ENCODE peak calls at places on chromosomes 2 and 18, in ten cellular contexts. D, H, M, L, U, E, R, C, O and V are unnamed samples.
A peak's percentile ranks its signal among the peaks of the same experiment; 100 is the strongest.

GRCh38 chr2:45172993-45173392 is 163.7 kb upstream of the SIX2 start:
- DNase-seq in L (no peak), U (no peak), O (no peak), E (peak; percentile 21), H (no peak), M (no peak), D (no peak), C (no peak), R (peak; percentile 17), V (no peak)

GRCh38 chr2:240972636-240973521 is 25.5 kb upstream of the SNED1 start:
- DNase-seq in C (no peak), O (peak; percentile 14), R (peak; percentile 18), H (no peak), M (no peak), L (no peak), U (no peak), D (no peak), E (peak; percentile 86), V (no peak)

GRCh38 chr18:70659026-70659726 is 370.3 kb downstream of the SOCS6 start:
- DNase-seq in U (no peak), L (no peak), E (peak; percentile 42), M (peak; percentile 7), R (no peak), O (no peak), H (no peak), C (no peak), D (no peak), V (peak; percentile 34)

GRCh38 chr2:22110244-22110651 is 986.5 kb downstream of the TDRD15 start:
- DNase-seq in C (no peak), D (no peak), O (no peak), M (no peak), U (no peak), L (peak; percentile 1), R (no peak), E (no peak), H (no peak), V (no peak)

GRCh38 chr18:26504831-26505230 is 43.5 kb downstream of the KCTD1 start:
- DNase-seq in L (no peak), D (no peak), R (no peak), U (no peak), H (no peak), C (no peak), M (no peak), E (no peak), O (no peak), V (no peak)

GRCh38 chr2:204321910-204322765 is 223.1 kb upstream of the PARD3B start:
- DNase-seq in L (peak; percentile 18), D (no peak), R (peak; percentile 4), E (peak; percentile 25), M (peak; percentile 62), O (peak; percentile 27), H (no peak), U (no peak), C (no peak), V (no peak)

GRCh38 chr2:148756292-148756975 is 111.9 kb downstream of the EPC2 start:
- DNase-seq in C (no peak), O (peak; percentile 25), H (no peak), R (peak; percentile 90), U (peak; percentile 50), L (peak; percentile 46), D (no peak), E (peak; percentile 81), M (peak; percentile 92), V (no peak)

GRCh38 chr2:59256290-59256689 is 1015.2 kb upstream of the FANCL start:
- DNase-seq in O (no peak), C (no peak), R (no peak), M (no peak), L (no peak), U (no peak), H (no peak), D (no peak), E (no peak), V (no peak)

GRCh38 chr2:222364280-222364895 is 60.0 kb upstream of the SGPP2 start:
- DNase-seq in H (no peak), M (no peak), O (peak; percentile 35), U (no peak), R (peak; percentile 49), D (no peak), E (peak; percentile 19), C (no peak), L (no peak), V (no peak)

GRCh38 chr18:54845788-54846187 is 17.5 kb downstream of the RAB27B start:
- DNase-seq in C (no peak), D (no peak), R (peak; percentile 24), O (peak; percentile 31), E (peak; percentile 39), U (no peak), H (no peak), L (peak; percentile 56), M (peak; percentile 62), V (no peak)

GRCh38 chr2:241561811-241562210 is 3.3 kb downstream of the BOK start:
- DNase-seq in R (peak; percentile 61), H (no peak), U (no peak), L (peak; percentile 67), D (peak; percentile 52), M (peak; percentile 80), E (peak; percentile 90), C (no peak), O (peak; percentile 66), V (peak; percentile 85)

GRCh38 chr2:117815946-117816345 is 1.5 kb downstream of the DDX18 start:
- DNase-seq in L (no peak), M (peak; percentile 52), C (no peak), E (peak; percentile 30), U (no peak), D (no peak), R (no peak), H (no peak), O (no peak), V (no peak)

GRCh38 chr2:44941551-44942234 is at the start of gene SIX3:
- DNase-seq in M (no peak), D (peak; percentile 74), C (no peak), U (no peak), L (no peak), O (peak; percentile 79), H (no peak), R (peak; percentile 42), E (peak; percentile 58), V (no peak)

GRCh38 chr2:54672587-54673456 is 50.6 kb upstream of the EML6 start:
- DNase-seq in R (no peak), M (no peak), D (no peak), E (peak; percentile 24), U (no peak), L (no peak), C (no peak), O (no peak), H (peak; percentile 75), V (no peak)
- H3K4me2 ChIP-seq in R (peak overlapping the region; percentile 66), M (peak overlapping the region; percentile 5), D (no peak overlapping the region), E (peak overlapping the region; percentile 9), U (no peak overlapping the region), L (no peak overlapping the region), C (no peak overlapping the region), O (no peak overlapping the region), H (peak overlapping the region; percentile 49), V (peak overlapping the region; percentile 36)

GRCh38 chr2:24874025-24874424 is 46.0 kb downstream of the ADCY3 start:
- DNase-seq in C (no peak), U (no peak), D (no peak), L (no peak), R (no peak), M (no peak), E (no peak), O (no peak), H (no peak), V (no peak)
- H4K20me1 ChIP-seq in C (peaks cover 5% of the 10 kb centered on the region), U (no peaks in the 10 kb centered on the region), D (no peaks in the 10 kb centered on the region), L (no peaks in the 10 kb centered on the region), R (no peaks in the 10 kb centered on the region), M (no peaks in the 10 kb centered on the region), E (no peaks in the 10 kb centered on the region), O (peaks cover 41% of the 10 kb centered on the region), H (no peaks in the 10 kb centered on the region), V (no peaks in the 10 kb centered on the region)

GRCh38 chr2:100865819-100866462 is 46.0 kb downstream of the NPAS2 start:
- DNase-seq in R (peak; percentile 68), H (no peak), E (peak; percentile 84), O (no peak), M (peak; percentile 84), C (no peak), L (peak; percentile 81), D (no peak), U (peak; percentile 71), V (peak; percentile 54)
- H3K4me2 ChIP-seq in R (no peak overlapping the region), H (no peak overlapping the region), E (peak overlapping the region; percentile 28), O (no peak overlapping the region), M (peak overlapping the region; percentile 41), C (no peak overlapping the region), L (no peak overlapping the region), D (no peak overlapping the region), U (no peak overlapping the region), V (no peak overlapping the region)

GRCh38 chr2:238886453-238887094 is 38.7 kb downstream of the TWIST2 start:
- DNase-seq in D (no peak), R (no peak), L (no peak), M (no peak), C (no peak), H (no peak), E (peak; percentile 81), O (no peak), U (no peak), V (no peak)

GRCh38 chr2:238890131-238890530 is 42.2 kb downstream of the TWIST2 start:
- DNase-seq in D (no peak), O (no peak), R (no peak), L (no peak), M (no peak), E (peak; percentile 42), C (no peak), H (no peak), U (no peak), V (no peak)

GRCh38 chr2:238887616-238888015 is 39.7 kb downstream of the TWIST2 start:
- DNase-seq in O (no peak), R (no peak), U (no peak), D (no peak), E (peak; percentile 48), C (no peak), H (no peak), L (no peak), M (no peak), V (no peak)

GRCh38 chr2:238890806-238891666 is 43.2 kb downstream of the TWIST2 start:
- DNase-seq in U (no peak), C (no peak), E (peak; percentile 54), M (no peak), H (no peak), R (no peak), L (no peak), O (no peak), D (no peak), V (no peak)

GRCh38 chr2:238888781-238889180 is 40.9 kb downstream of the TWIST2 start:
- DNase-seq in O (no peak), U (no peak), C (no peak), D (no peak), L (no peak), R (no peak), M (no peak), H (no peak), E (peak; percentile 72), V (no peak)
- H4K20me1 ChIP-seq in O (peaks cover 60% of the 10 kb centered on the region), U (no peaks in the 10 kb centered on the region), C (no peaks in the 10 kb centered on the region), D (no peaks in the 10 kb centered on the region), L (no peaks in the 10 kb centered on the region), R (no peaks in the 10 kb centered on the region), M (peaks cover 14% of the 10 kb centered on the region), H (no peaks in the 10 kb centered on the region), E (peaks cover 17% of the 10 kb centered on the region), V (no peaks in the 10 kb centered on the region)

DNA sequence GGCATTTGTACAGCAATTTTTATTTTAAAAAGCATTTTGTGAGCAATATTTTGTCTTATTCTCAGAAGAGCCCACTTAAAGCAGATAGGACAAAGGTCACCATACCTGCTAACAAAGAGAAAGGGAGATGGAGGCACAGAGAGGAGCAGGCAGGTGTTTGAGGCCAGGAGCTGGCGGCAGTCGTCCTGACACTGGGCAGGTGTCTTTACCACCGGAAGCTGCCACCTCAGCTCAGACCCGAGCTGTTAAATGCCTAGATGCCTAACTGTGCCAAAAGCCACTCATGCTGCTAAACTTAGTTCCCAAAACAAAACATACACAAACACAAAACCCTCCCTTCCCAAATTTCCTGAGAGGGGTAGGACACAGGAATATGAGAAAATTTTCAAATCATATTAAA is 120.9 kb downstream of the CNTNAP5 start:
- DNase-seq in D (no peak), H (no peak), O (no peak), U (no peak), E (no peak), R (no peak), C (no peak), M (no peak), L (no peak), V (no peak)
- H3K4me2 ChIP-seq in D (no peak overlapping the region), H (no peak overlapping the region), O (no peak overlapping the region), U (no peak overlapping the region), E (no peak overlapping the region), R (no peak overlapping the region), C (no peak overlapping the region), M (no peak overlapping the region), L (no peak overlapping the region), V (no peak overlapping the region)